ENCODE peak calls at places on chromosomes 5 and 9, in five cellular contexts. One of them, this sample, is unnamed.

GRCh38 chr5:14326035-14326909 is 183.1 kb downstream of the TRIO start:
- DNase-seq in ovary: no peak
- DNase-seq in HepG2: peak
- DNase-seq in transverse colon: no peak
- DNase-seq in H1: no peak
- DNase-seq in this sample: no peak

GRCh38 chr5:52893105-52893504 is 96.0 kb upstream of the ITGA2 start:
- DNase-seq in H1: no peak
- DNase-seq in ovary: no peak
- DNase-seq in HepG2: no peak
- DNase-seq in transverse colon: no peak
- DNase-seq in this sample: no peak

GRCh38 chr5:169258372-169259000 is 42.5 kb downstream of the SLIT3 start:
- DNase-seq in HepG2: no peak
- DNase-seq in H1: no peak
- DNase-seq in ovary: no peak
- DNase-seq in transverse colon: no peak
- DNase-seq in this sample: no peak

GRCh38 chr5:98314262-98314661 is 459.2 kb upstream of the RGMB start:
- DNase-seq in HepG2: no peak
- DNase-seq in ovary: no peak
- DNase-seq in transverse colon: no peak
- DNase-seq in H1: no peak
- DNase-seq in this sample: no peak

GRCh38 chr9:3473402-3473801 is 52.4 kb downstream of the RFX3 start:
- DNase-seq in H1: no peak
- DNase-seq in HepG2: no peak
- DNase-seq in transverse colon: no peak
- DNase-seq in ovary: no peak
- DNase-seq in this sample: no peak

GRCh38 chr9:35828716-35829083 is at the start of gene FAM221B:
- DNase-seq in transverse colon: peak
- DNase-seq in H1: no peak
- DNase-seq in ovary: no peak
- DNase-seq in HepG2: no peak
- DNase-seq in this sample: no peak

GRCh38 chr5:98605010-98605425 is 168.4 kb upstream of the RGMB start:
- DNase-seq in H1: no peak
- DNase-seq in HepG2: no peak
- DNase-seq in ovary: no peak
- DNase-seq in transverse colon: no peak
- DNase-seq in this sample: no peak

GRCh38 chr5:169142264-169142970 is 158.5 kb downstream of the SLIT3 start:
- DNase-seq in H1: no peak
- DNase-seq in ovary: peak
- DNase-seq in HepG2: no peak
- DNase-seq in transverse colon: peak
- DNase-seq in this sample: no peak

GRCh38 chr5:12384005-12384404 is 479.8 kb upstream of the CTNND2 start:
- DNase-seq in HepG2: no peak
- DNase-seq in transverse colon: no peak
- DNase-seq in H1: no peak
- DNase-seq in ovary: no peak
- DNase-seq in this sample: no peak

GRCh38 chr9:12464910-12465512 is 228.2 kb upstream of the TYRP1 start:
- DNase-seq in H1: no peak
- DNase-seq in transverse colon: no peak
- DNase-seq in ovary: no peak
- DNase-seq in HepG2: peak
- DNase-seq in this sample: peak

GRCh38 chr9:89533396-89534187 is 35.7 kb upstream of the SEMA4D start:
- DNase-seq in transverse colon: no peak
- DNase-seq in H1: no peak
- DNase-seq in HepG2: no peak
- DNase-seq in ovary: no peak
- DNase-seq in this sample: no peak

GRCh38 chr5:168969341-168969863 is 331.5 kb downstream of the SLIT3 start:
- DNase-seq in ovary: no peak
- DNase-seq in H1: no peak
- DNase-seq in HepG2: no peak
- DNase-seq in transverse colon: no peak
- DNase-seq in this sample: no peak

GRCh38 chr5:76794871-76795270 is 24.0 kb upstream of the F2RL1 start:
- DNase-seq in ovary: no peak
- DNase-seq in HepG2: no peak
- DNase-seq in H1: no peak
- DNase-seq in transverse colon: no peak
- DNase-seq in this sample: no peak

GRCh38 chr5:179825655-179826182 is 5.0 kb downstream of the SQSTM1 start:
- DNase-seq in H1: no peak
- DNase-seq in HepG2: peak
- DNase-seq in transverse colon: peak
- DNase-seq in ovary: no peak
- DNase-seq in this sample: no peak

GRCh38 chr5:178602752-178603151 is 12.6 kb upstream of the COL23A1 start:
- DNase-seq in transverse colon: no peak
- DNase-seq in ovary: no peak
- DNase-seq in HepG2: no peak
- DNase-seq in H1: no peak
- DNase-seq in this sample: no peak

GRCh38 chr5:115467631-115468030 is 76.9 kb downstream of the FEM1C start:
- DNase-seq in ovary: no peak
- DNase-seq in HepG2: no peak
- DNase-seq in H1: no peak
- DNase-seq in transverse colon: no peak
- DNase-seq in this sample: no peak

GRCh38 chr5:66454186-66455078 is 141.8 kb upstream of the MAST4 start:
- DNase-seq in ovary: no peak
- DNase-seq in H1: no peak
- DNase-seq in HepG2: no peak
- DNase-seq in transverse colon: no peak
- DNase-seq in this sample: no peak

GRCh38 chr5:175214152-175214551 is 229.8 kb downstream of the DRD1 start:
- DNase-seq in ovary: no peak
- DNase-seq in HepG2: no peak
- DNase-seq in H1: no peak
- DNase-seq in transverse colon: no peak
- DNase-seq in this sample: no peak

GRCh38 chr5:82246960-82247574 is 31.1 kb downstream of the RPS23 start:
- DNase-seq in transverse colon: no peak
- DNase-seq in ovary: no peak
- DNase-seq in HepG2: no peak
- DNase-seq in H1: no peak
- DNase-seq in this sample: no peak
- TF ChIP-seq EP300 in transverse colon: no peak
- TF ChIP-seq EP300 in ovary: no peak
- TF ChIP-seq EP300 in HepG2: no peak
- TF ChIP-seq EP300 in H1: no peak
- TF ChIP-seq EP300 in this sample: no peak

GRCh38 chr9:114451707-114452031 is 53.6 kb downstream of the WHRN start:
- DNase-seq in transverse colon: no peak
- DNase-seq in H1: no peak
- DNase-seq in HepG2: no peak
- DNase-seq in ovary: no peak
- DNase-seq in this sample: no peak

GRCh38 chr9:114456929-114457328 is 48.3 kb downstream of the WHRN start:
- DNase-seq in transverse colon: no peak
- DNase-seq in HepG2: no peak
- DNase-seq in H1: no peak
- DNase-seq in ovary: no peak
- DNase-seq in this sample: no peak

GRCh38 chr9:114452219-114453169 is 52.8 kb downstream of the WHRN start:
- DNase-seq in transverse colon: peak
- DNase-seq in H1: no peak
- DNase-seq in HepG2: no peak
- DNase-seq in ovary: no peak
- DNase-seq in this sample: no peak

GRCh38 chr9:114450833-114451706 is 54.2 kb downstream of the WHRN start:
- DNase-seq in HepG2: no peak
- DNase-seq in transverse colon: no peak
- DNase-seq in H1: no peak
- DNase-seq in ovary: no peak
- DNase-seq in this sample: no peak

GRCh38 chr9:114454652-114455051 is 50.6 kb downstream of the WHRN start:
- DNase-seq in H1: no peak
- DNase-seq in ovary: no peak
- DNase-seq in transverse colon: no peak
- DNase-seq in HepG2: peak
- DNase-seq in this sample: no peak
- TF ChIP-seq EP300 in H1: no peak
- TF ChIP-seq EP300 in ovary: no peak
- TF ChIP-seq EP300 in transverse colon: no peak
- TF ChIP-seq EP300 in HepG2: no peak
- TF ChIP-seq EP300 in this sample: no peak

DNA sequence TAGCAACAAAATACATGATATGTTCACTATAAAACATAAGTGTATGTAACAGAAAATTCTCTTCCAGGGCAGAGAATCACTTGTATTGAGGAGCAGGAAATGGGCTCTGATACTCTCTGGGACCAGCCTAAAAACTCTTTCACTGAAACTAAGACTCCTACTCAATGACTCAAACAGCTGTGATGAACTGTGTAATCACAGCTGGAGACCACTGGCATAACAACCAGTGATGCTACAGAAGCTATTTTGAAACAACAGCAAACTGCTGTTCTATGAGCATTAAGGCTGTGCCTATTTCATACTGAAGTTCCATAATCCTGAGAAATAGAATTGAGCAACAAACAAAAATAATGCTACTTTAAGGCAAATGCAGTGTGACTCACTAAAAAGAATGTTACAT is 594.0 kb downstream of the HINT1 start:
- DNase-seq in H1: no peak
- DNase-seq in HepG2: no peak
- DNase-seq in transverse colon: no peak
- DNase-seq in ovary: no peak
- DNase-seq in this sample: no peak
- TF ChIP-seq EP300 in H1: no peak
- TF ChIP-seq EP300 in HepG2: no peak
- TF ChIP-seq EP300 in transverse colon: no peak
- TF ChIP-seq EP300 in ovary: no peak
- TF ChIP-seq EP300 in this sample: no peak

GRCh38 chr9:84937086-84937670 is 267.6 kb downstream of the NTRK2 start:
- DNase-seq in transverse colon: no peak
- DNase-seq in ovary: no peak
- DNase-seq in HepG2: no peak
- DNase-seq in H1: no peak
- DNase-seq in this sample: no peak
- TF ChIP-seq EP300 in transverse colon: no peak
- TF ChIP-seq EP300 in ovary: no peak
- TF ChIP-seq EP300 in HepG2: no peak
- TF ChIP-seq EP300 in H1: no peak
- TF ChIP-seq EP300 in this sample: no peak

GRCh38 chr9:127561491-127562270 is 50.4 kb upstream of the STXBP1 start:
- DNase-seq in ovary: peak
- DNase-seq in H1: no peak
- DNase-seq in HepG2: no peak
- DNase-seq in transverse colon: peak
- DNase-seq in this sample: peak
- TF ChIP-seq EP300 in ovary: no peak
- TF ChIP-seq EP300 in H1: no peak
- TF ChIP-seq EP300 in HepG2: no peak
- TF ChIP-seq EP300 in transverse colon: no peak
- TF ChIP-seq EP300 in this sample: peak

GRCh38 chr9:23551929-23552707 is 273.9 kb downstream of the ELAVL2 start:
- DNase-seq in ovary: no peak
- DNase-seq in HepG2: no peak
- DNase-seq in H1: no peak
- DNase-seq in transverse colon: no peak
- DNase-seq in this sample: no peak
- TF ChIP-seq EP300 in ovary: no peak
- TF ChIP-seq EP300 in HepG2: no peak
- TF ChIP-seq EP300 in H1: no peak
- TF ChIP-seq EP300 in transverse colon: no peak
- TF ChIP-seq EP300 in this sample: no peak

GRCh38 chr5:10501554-10502075 is 59.9 kb downstream of the ROPN1L start:
- DNase-seq in H1: no peak
- DNase-seq in transverse colon: no peak
- DNase-seq in ovary: no peak
- DNase-seq in HepG2: no peak
- DNase-seq in this sample: no peak
- TF ChIP-seq EP300 in H1: no peak
- TF ChIP-seq EP300 in transverse colon: no peak
- TF ChIP-seq EP300 in ovary: no peak
- TF ChIP-seq EP300 in HepG2: no peak
- TF ChIP-seq EP300 in this sample: no peak

GRCh38 chr9:96508227-96508940 is 58.4 kb downstream of the HABP4 start:
- DNase-seq in ovary: no peak
- DNase-seq in transverse colon: no peak
- DNase-seq in H1: no peak
- DNase-seq in HepG2: no peak
- DNase-seq in this sample: no peak
- TF ChIP-seq EP300 in ovary: no peak
- TF ChIP-seq EP300 in transverse colon: no peak
- TF ChIP-seq EP300 in H1: no peak
- TF ChIP-seq EP300 in HepG2: no peak
- TF ChIP-seq EP300 in this sample: no peak

This sample was measured in tibial nerve.